ENCODE peak calls at places on chromosomes 6 and 20, in eight cellular contexts. One of them, this sample, is unnamed.

GRCh38 chr6:136150961-136151360 is 99.2 kb downstream of the MTFR2 start:
- DNase-seq in stimulated activated CD4-positive, alpha-beta T cell treated with anti-CD3 and anti-CD28 coated beads, Interleukin-12 subunit alpha, Interleukin-12 subunit beta, amount 100 ng/mL, for 4 hours: no peak
- DNase-seq in CD8-positive, alpha-beta memory T cell: no peak
- DNase-seq in ascending aorta: no peak
- DNase-seq in NCI-H1436 treated with DMSO at 0.1 percent for 48 hours: no peak
- DNase-seq in T-helper 2 cell: no peak
- DNase-seq in occipital lobe: no peak
- DNase-seq in OCI-LY7: no peak
- DNase-seq in this sample: no peak

GRCh38 chr6:21323577-21323976 is 270.0 kb upstream of the SOX4 start:
- DNase-seq in CD8-positive, alpha-beta memory T cell: no peak
- DNase-seq in T-helper 2 cell: no peak
- DNase-seq in ascending aorta: no peak
- DNase-seq in occipital lobe: no peak
- DNase-seq in NCI-H1436 treated with DMSO at 0.1 percent for 48 hours: no peak
- DNase-seq in OCI-LY7: no peak
- DNase-seq in stimulated activated CD4-positive, alpha-beta T cell treated with anti-CD3 and anti-CD28 coated beads, Interleukin-12 subunit alpha, Interleukin-12 subunit beta, amount 100 ng/mL, for 4 hours: no peak
- DNase-seq in this sample: no peak

GRCh38 chr20:48752963-48753362 is 74.8 kb downstream of the PREX1 start:
- DNase-seq in NCI-H1436 treated with DMSO at 0.1 percent for 48 hours: no peak
- DNase-seq in OCI-LY7: peak
- DNase-seq in T-helper 2 cell: no peak
- DNase-seq in CD8-positive, alpha-beta memory T cell: no peak
- DNase-seq in occipital lobe: no peak
- DNase-seq in ascending aorta: no peak
- DNase-seq in stimulated activated CD4-positive, alpha-beta T cell treated with anti-CD3 and anti-CD28 coated beads, Interleukin-12 subunit alpha, Interleukin-12 subunit beta, amount 100 ng/mL, for 4 hours: no peak
- DNase-seq in this sample: peak

GRCh38 chr6:30598912-30599624 is 18.0 kb downstream of the PPP1R10 start:
- DNase-seq in CD8-positive, alpha-beta memory T cell: no peak
- DNase-seq in stimulated activated CD4-positive, alpha-beta T cell treated with anti-CD3 and anti-CD28 coated beads, Interleukin-12 subunit alpha, Interleukin-12 subunit beta, amount 100 ng/mL, for 4 hours: no peak
- DNase-seq in occipital lobe: no peak
- DNase-seq in NCI-H1436 treated with DMSO at 0.1 percent for 48 hours: no peak
- DNase-seq in ascending aorta: no peak
- DNase-seq in OCI-LY7: no peak
- DNase-seq in T-helper 2 cell: no peak
- DNase-seq in this sample: no peak

GRCh38 chr6:5379647-5380242 is 118.4 kb downstream of the FARS2 start:
- DNase-seq in stimulated activated CD4-positive, alpha-beta T cell treated with anti-CD3 and anti-CD28 coated beads, Interleukin-12 subunit alpha, Interleukin-12 subunit beta, amount 100 ng/mL, for 4 hours: no peak
- DNase-seq in OCI-LY7: peak
- DNase-seq in CD8-positive, alpha-beta memory T cell: no peak
- DNase-seq in ascending aorta: no peak
- DNase-seq in NCI-H1436 treated with DMSO at 0.1 percent for 48 hours: no peak
- DNase-seq in T-helper 2 cell: no peak
- DNase-seq in occipital lobe: no peak
- DNase-seq in this sample: peak

GRCh38 chr6:37388578-37388977 is 34.8 kb downstream of the RNF8 start:
- DNase-seq in occipital lobe: no peak
- DNase-seq in CD8-positive, alpha-beta memory T cell: no peak
- DNase-seq in ascending aorta: no peak
- DNase-seq in OCI-LY7: no peak
- DNase-seq in NCI-H1436 treated with DMSO at 0.1 percent for 48 hours: no peak
- DNase-seq in stimulated activated CD4-positive, alpha-beta T cell treated with anti-CD3 and anti-CD28 coated beads, Interleukin-12 subunit alpha, Interleukin-12 subunit beta, amount 100 ng/mL, for 4 hours: no peak
- DNase-seq in T-helper 2 cell: no peak
- DNase-seq in this sample: no peak

GRCh38 chr6:142874676-142875075 is 70.3 kb downstream of the HIVEP2 start:
- DNase-seq in OCI-LY7: no peak
- DNase-seq in stimulated activated CD4-positive, alpha-beta T cell treated with anti-CD3 and anti-CD28 coated beads, Interleukin-12 subunit alpha, Interleukin-12 subunit beta, amount 100 ng/mL, for 4 hours: no peak
- DNase-seq in occipital lobe: no peak
- DNase-seq in NCI-H1436 treated with DMSO at 0.1 percent for 48 hours: no peak
- DNase-seq in ascending aorta: no peak
- DNase-seq in T-helper 2 cell: no peak
- DNase-seq in CD8-positive, alpha-beta memory T cell: no peak
- DNase-seq in this sample: no peak

GRCh38 chr6:108592371-108593337 is 31.9 kb downstream of the FOXO3 start:
- DNase-seq in CD8-positive, alpha-beta memory T cell: peak
- DNase-seq in T-helper 2 cell: peak
- DNase-seq in stimulated activated CD4-positive, alpha-beta T cell treated with anti-CD3 and anti-CD28 coated beads, Interleukin-12 subunit alpha, Interleukin-12 subunit beta, amount 100 ng/mL, for 4 hours: no peak
- DNase-seq in OCI-LY7: peak
- DNase-seq in occipital lobe: no peak
- DNase-seq in NCI-H1436 treated with DMSO at 0.1 percent for 48 hours: no peak
- DNase-seq in ascending aorta: no peak
- DNase-seq in this sample: no peak

GRCh38 chr6:26234421-26235239 is 130.4 kb upstream of the BTN3A2 start:
- DNase-seq in CD8-positive, alpha-beta memory T cell: peak
- DNase-seq in OCI-LY7: peak
- DNase-seq in stimulated activated CD4-positive, alpha-beta T cell treated with anti-CD3 and anti-CD28 coated beads, Interleukin-12 subunit alpha, Interleukin-12 subunit beta, amount 100 ng/mL, for 4 hours: peak
- DNase-seq in ascending aorta: peak
- DNase-seq in T-helper 2 cell: peak
- DNase-seq in NCI-H1436 treated with DMSO at 0.1 percent for 48 hours: peak
- DNase-seq in occipital lobe: no peak
- DNase-seq in this sample: peak

GRCh38 chr6:69933239-69933638 is 66.9 kb downstream of the COL19A1 start:
- DNase-seq in stimulated activated CD4-positive, alpha-beta T cell treated with anti-CD3 and anti-CD28 coated beads, Interleukin-12 subunit alpha, Interleukin-12 subunit beta, amount 100 ng/mL, for 4 hours: no peak
- DNase-seq in NCI-H1436 treated with DMSO at 0.1 percent for 48 hours: no peak
- DNase-seq in T-helper 2 cell: no peak
- DNase-seq in occipital lobe: no peak
- DNase-seq in CD8-positive, alpha-beta memory T cell: no peak
- DNase-seq in ascending aorta: no peak
- DNase-seq in OCI-LY7: no peak
- DNase-seq in this sample: no peak

GRCh38 chr20:5482791-5483190 is 166.0 kb upstream of the PROKR2 start:
- DNase-seq in occipital lobe: no peak
- DNase-seq in CD8-positive, alpha-beta memory T cell: no peak
- DNase-seq in NCI-H1436 treated with DMSO at 0.1 percent for 48 hours: no peak
- DNase-seq in stimulated activated CD4-positive, alpha-beta T cell treated with anti-CD3 and anti-CD28 coated beads, Interleukin-12 subunit alpha, Interleukin-12 subunit beta, amount 100 ng/mL, for 4 hours: no peak
- DNase-seq in OCI-LY7: no peak
- DNase-seq in T-helper 2 cell: no peak
- DNase-seq in ascending aorta: peak
- DNase-seq in this sample: no peak

GRCh38 chr6:22568854-22569253 is 512 bp upstream of the HDGFL1 start:
- DNase-seq in CD8-positive, alpha-beta memory T cell: no peak
- DNase-seq in T-helper 2 cell: no peak
- DNase-seq in occipital lobe: no peak
- DNase-seq in NCI-H1436 treated with DMSO at 0.1 percent for 48 hours: no peak
- DNase-seq in OCI-LY7: no peak
- DNase-seq in ascending aorta: no peak
- DNase-seq in stimulated activated CD4-positive, alpha-beta T cell treated with anti-CD3 and anti-CD28 coated beads, Interleukin-12 subunit alpha, Interleukin-12 subunit beta, amount 100 ng/mL, for 4 hours: no peak
- DNase-seq in this sample: no peak

GRCh38 chr6:73652637-73653570 is 888 bp downstream of the SLC17A5 start:
- DNase-seq in occipital lobe: peak
- DNase-seq in OCI-LY7: peak
- DNase-seq in CD8-positive, alpha-beta memory T cell: peak
- DNase-seq in stimulated activated CD4-positive, alpha-beta T cell treated with anti-CD3 and anti-CD28 coated beads, Interleukin-12 subunit alpha, Interleukin-12 subunit beta, amount 100 ng/mL, for 4 hours: peak
- DNase-seq in T-helper 2 cell: peak
- DNase-seq in NCI-H1436 treated with DMSO at 0.1 percent for 48 hours: no peak
- DNase-seq in ascending aorta: peak
- DNase-seq in this sample: peak

GRCh38 chr20:11173936-11174335 is 500.1 kb upstream of the JAG1 start:
- DNase-seq in CD8-positive, alpha-beta memory T cell: no peak
- DNase-seq in OCI-LY7: no peak
- DNase-seq in NCI-H1436 treated with DMSO at 0.1 percent for 48 hours: no peak
- DNase-seq in ascending aorta: no peak
- DNase-seq in stimulated activated CD4-positive, alpha-beta T cell treated with anti-CD3 and anti-CD28 coated beads, Interleukin-12 subunit alpha, Interleukin-12 subunit beta, amount 100 ng/mL, for 4 hours: no peak
- DNase-seq in T-helper 2 cell: no peak
- DNase-seq in occipital lobe: no peak
- DNase-seq in this sample: no peak

GRCh38 chr20:2879148-2879547 is 5.9 kb downstream of the PTPRA start:
- DNase-seq in stimulated activated CD4-positive, alpha-beta T cell treated with anti-CD3 and anti-CD28 coated beads, Interleukin-12 subunit alpha, Interleukin-12 subunit beta, amount 100 ng/mL, for 4 hours: no peak
- DNase-seq in CD8-positive, alpha-beta memory T cell: no peak
- DNase-seq in NCI-H1436 treated with DMSO at 0.1 percent for 48 hours: no peak
- DNase-seq in occipital lobe: peak
- DNase-seq in T-helper 2 cell: no peak
- DNase-seq in ascending aorta: no peak
- DNase-seq in OCI-LY7: no peak
- DNase-seq in this sample: no peak